ENCODE peak calls at places on chromosome 17, in six cellular contexts. Y is Panc1, D is WERI-Rb-1, V is OCI-LY7, L is cardiac muscle cell, Z is breast epithelium. P is an unnamed sample.

GRCh38 chr17:80836971-80837481 is 154.6 kb upstream of the CHMP6 start:
- DNase-seq in Y (no peak), V (no peak), L (no peak), D (peak; percentile 92), Z (no peak), P (no peak)

GRCh38 chr17:49334744-49335512 is 27.1 kb downstream of the ZNF652 start:
- DNase-seq in Y (no peak), Z (no peak), V (no peak), D (no peak), L (no peak), P (no peak)

GRCh38 chr17:57862410-57862989 is 12.7 kb upstream of the MRPS23 start:
- DNase-seq in L (no peak), V (no peak), Z (no peak), Y (no peak), D (peak; percentile 23), P (no peak)

GRCh38 chr17:79944821-79945391 is 90.8 kb downstream of the TBC1D16 start:
- DNase-seq in Y (no peak), Z (no peak), D (peak; percentile 14), L (no peak), V (no peak), P (no peak)

GRCh38 chr17:33021731-33022408 is 30.2 kb downstream of the SPACA3 start:
- DNase-seq in D (no peak), L (peak; percentile 4), Y (no peak), Z (no peak), V (no peak), P (no peak)

GRCh38 chr17:75499313-75500022 is 15.9 kb downstream of the CASKIN2 start:
- DNase-seq in Z (no peak), V (no peak), L (no peak), Y (no peak), D (no peak), P (no peak)

GRCh38 chr17:28725660-28726395 is at the start of gene TLCD1:
- DNase-seq in D (peak; percentile 80), V (peak; percentile 52), Y (no peak), L (peak; percentile 85), Z (no peak), P (peak; percentile 82)

GRCh38 chr17:59745040-59745439 is 37.6 kb downstream of the VMP1 start:
- DNase-seq in Y (no peak), L (no peak), D (no peak), Z (no peak), V (no peak), P (no peak)

GRCh38 chr17:40062347-40063033 is at the start of gene THRA:
- DNase-seq in L (peak; percentile 85), Z (peak; percentile 47), Y (no peak), D (peak; percentile 78), V (peak; percentile 76), P (peak; percentile 72)

GRCh38 chr17:60139438-60140285 is 10.1 kb upstream of the CA4 start:
- DNase-seq in V (no peak), D (peak; percentile 8), Z (no peak), Y (no peak), L (peak; percentile 88), P (peak; percentile 57)

GRCh38 chr17:1069847-1070246 is 72.9 kb downstream of the TIMM22 start:
- DNase-seq in L (no peak), V (no peak), D (no peak), Z (no peak), Y (no peak), P (no peak)

GRCh38 chr17:38898812-38899348 is 26.5 kb upstream of the LASP1NB start:
- DNase-seq in Z (no peak), L (no peak), Y (no peak), V (peak; percentile 88), D (no peak), P (no peak)

GRCh38 chr17:13597723-13598347 is 3.9 kb downstream of the HS3ST3A1 start:
- DNase-seq in Z (peak; percentile 30), Y (peak; percentile 28), L (peak; percentile 67), V (peak; percentile 49), D (peak; percentile 46), P (peak; percentile 21)

GRCh38 chr17:1031711-1032110 is 34.8 kb downstream of the TIMM22 start:
- DNase-seq in Z (no peak), D (no peak), Y (no peak), L (peak; percentile 58), V (no peak), P (no peak)

DNA sequence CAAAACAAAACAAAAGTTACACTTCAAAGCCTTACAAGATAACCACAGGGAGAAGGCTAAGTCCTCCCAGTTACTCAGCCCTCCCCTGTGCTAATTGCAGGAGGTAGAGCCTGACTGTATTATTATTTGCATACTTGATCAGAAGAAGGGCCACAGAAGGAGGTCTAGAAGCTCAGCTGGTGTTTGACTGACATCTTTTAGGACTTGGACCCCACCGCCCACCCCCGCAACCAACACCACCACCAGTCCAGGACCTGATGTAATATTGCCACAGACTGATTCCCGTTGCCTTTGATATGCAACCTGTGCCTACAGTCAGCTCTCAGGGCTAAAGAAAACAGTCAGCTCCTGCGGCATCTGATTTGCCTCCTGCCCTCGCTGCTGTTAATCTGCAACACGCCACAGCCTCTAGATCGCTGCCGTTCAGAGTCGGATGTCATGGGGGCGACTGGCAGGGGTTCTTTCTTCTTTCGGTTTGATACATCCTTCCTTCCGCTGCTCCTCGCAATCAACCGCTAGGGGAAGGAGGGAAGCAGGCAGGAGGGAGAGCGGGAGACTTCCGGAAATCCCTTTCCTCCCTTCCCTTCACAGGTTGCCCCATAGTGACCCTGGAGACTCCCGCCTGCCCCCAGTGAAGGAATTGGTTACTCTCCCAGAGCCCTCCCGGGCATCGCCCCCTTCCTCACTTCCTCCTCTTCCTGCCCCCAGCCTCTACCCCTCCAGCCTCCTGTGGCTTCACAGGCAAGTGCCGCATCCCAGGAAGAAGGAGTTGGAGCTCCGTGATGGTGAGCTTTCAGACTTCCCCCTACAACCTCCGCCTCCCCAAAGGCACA is 90.5 kb upstream of the SOX9 start:
- DNase-seq in L (peak; percentile 36), V (peak; percentile 77), Y (peak; percentile 20), Z (no peak), D (peak; percentile 9), P (no peak)
- TF ChIP-seq CTCF in L (peak; percentile 62), V (peak; percentile 46), Y (peak; percentile 68), Z (peak; percentile 33), D (no peak), P (no peak)

GRCh38 chr17:77141846-77142449 is 1.2 kb downstream of the SEC14L1 start:
- DNase-seq in Z (no peak), D (no peak), V (no peak), Y (no peak), L (no peak), P (peak; percentile 30)
- H3K27ac ChIP-seq in Z (peak overlapping the region; percentile 97), D (no peak overlapping the region), V (peak overlapping the region; percentile 95), Y (peak overlapping the region; percentile 99), L (peak overlapping the region; percentile 80), P (peak overlapping the region; percentile 100)

GRCh38 chr17:7014261-7014994 is 2.0 kb downstream of the RNASEK start:
- DNase-seq in L (peak; percentile 98), D (peak; percentile 97), V (peak; percentile 98), Y (no peak), Z (peak; percentile 97), P (peak; percentile 90)

GRCh38 chr17:7016406-7016805 is 4.0 kb downstream of the RNASEK start:
- DNase-seq in Z (no peak), D (no peak), L (no peak), Y (no peak), V (no peak), P (no peak)

GRCh38 chr17:7016886-7017826 is 4.7 kb downstream of the RNASEK start:
- DNase-seq in Z (no peak), L (no peak), D (no peak), V (no peak), Y (no peak), P (no peak)

GRCh38 chr17:7014995-7015586 is 2.7 kb downstream of the RNASEK start:
- DNase-seq in V (peak; percentile 33), Z (no peak), L (no peak), D (no peak), Y (no peak), P (no peak)

GRCh38 chr17:7015587-7016020 is 3.2 kb downstream of the RNASEK start:
- DNase-seq in V (no peak), L (no peak), Z (no peak), D (no peak), Y (no peak), P (no peak)
- TF ChIP-seq CTCF in V (no peak), L (no peak), Z (no peak), D (no peak), Y (no peak), P (no peak)

DNA sequence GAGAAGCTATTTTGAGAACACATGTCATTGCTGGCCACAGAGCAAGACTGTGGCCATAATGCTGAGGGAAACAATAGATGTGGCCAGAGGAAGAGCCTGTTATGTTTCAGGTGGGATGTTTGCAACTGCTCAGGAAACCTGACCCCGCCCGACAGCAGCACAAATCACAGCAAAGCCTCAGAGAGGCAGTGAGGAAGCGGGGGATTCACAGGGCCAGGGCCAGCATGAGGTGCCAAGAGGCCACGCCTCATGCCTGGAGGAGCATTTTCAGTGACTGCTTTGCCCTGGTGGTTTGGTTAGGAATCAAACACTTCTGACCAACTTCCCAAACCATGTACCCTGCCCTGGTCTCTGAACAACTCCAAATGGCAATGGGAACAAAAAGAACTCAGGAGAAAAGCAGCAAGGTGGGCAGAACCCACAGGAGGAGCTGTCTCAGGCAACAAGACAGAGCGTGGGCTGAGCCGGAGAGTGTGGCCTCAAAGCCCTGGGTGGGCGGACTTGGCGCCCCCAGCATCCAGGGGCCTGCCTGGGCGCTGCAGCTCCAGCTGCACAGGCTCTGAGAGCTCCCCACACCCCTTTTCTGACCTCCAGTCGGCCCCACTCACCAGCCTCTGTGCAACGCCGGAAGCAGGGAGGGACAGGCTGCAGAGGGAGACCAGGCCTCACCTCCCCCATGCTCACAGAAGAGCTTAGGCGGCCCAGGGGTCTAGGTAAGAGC is 20.6 kb downstream of the HIC1 start:
- DNase-seq in D (no peak), Z (no peak), L (peak; percentile 39), Y (no peak), V (no peak), P (no peak)
- H3K27ac ChIP-seq in D (peak overlapping the region; percentile 2), Z (peak overlapping the region; percentile 92), L (peak overlapping the region; percentile 85), Y (no peak overlapping the region), V (no peak overlapping the region), P (peak overlapping the region; percentile 76)

GRCh38 chr17:72430611-72431432 is 310.0 kb downstream of the SOX9 start:
- DNase-seq in V (no peak), Z (no peak), D (peak; percentile 62), L (no peak), Y (no peak), P (no peak)
- TF ChIP-seq CTCF in V (peak; percentile 48), Z (no peak), D (peak; percentile 69), L (peak; percentile 43), Y (peak; percentile 80), P (no peak)